ENCODE peak calls at places on chromosomes 16 and 17, in six cellular contexts. K is HTR-8/SVneo, Q is neural progenitor cell, I is amniotic stem cell, S is BE2C, F is nephron progenitor cell. G is an unnamed sample.

GRCh38 chr17:33258291-33258690 is 34.8 kb downstream of the ASIC2 start:
- DNase-seq in Q (no peak), F (no peak), I (no peak), S (no peak), K (no peak), G (no peak)

GRCh38 chr17:2929881-2930533 is 133.4 kb downstream of the OR1D5 start:
- DNase-seq in I (no peak), S (peak), F (peak), K (peak), Q (peak), G (peak)

GRCh38 chr16:12417051-12417818 is 386.5 kb downstream of the CPPED1 start:
- DNase-seq in S (no peak), Q (no peak), F (no peak), K (no peak), I (no peak), G (no peak)

GRCh38 chr16:12231666-12232065 is 255.1 kb downstream of the SNX29 start:
- DNase-seq in F (no peak), Q (no peak), I (peak), K (no peak), S (no peak), G (no peak)

GRCh38 chr17:81832608-81833159 is 407 bp downstream of the MCRIP1 start:
- DNase-seq in Q (no peak), I (no peak), S (no peak), F (no peak), K (peak), G (no peak)

GRCh38 chr17:4582101-4582501 is 2.2 kb upstream of the SMTNL2 start:
- DNase-seq in K (no peak), S (no peak), F (no peak), Q (no peak), I (no peak), G (no peak)

GRCh38 chr17:68302066-68302564 is 10.8 kb downstream of the ARSG start:
- DNase-seq in Q (no peak), F (no peak), I (no peak), S (no peak), K (no peak), G (no peak)

GRCh38 chr16:23650674-23651073 is 9.4 kb downstream of the DCTN5 start:
- DNase-seq in F (no peak), S (no peak), I (no peak), Q (peak), K (no peak), G (no peak)

GRCh38 chr16:28125592-28125991 is 62.1 kb upstream of the GSG1L start:
- DNase-seq in F (no peak), Q (no peak), I (no peak), K (no peak), S (no peak), G (no peak)

GRCh38 chr16:11218324-11218962 is 37.6 kb downstream of the SOCS1 start:
- DNase-seq in S (no peak), K (no peak), I (no peak), Q (no peak), F (no peak), G (no peak)

GRCh38 chr17:73430165-73430680 is 118.4 kb upstream of the CDC42EP4 start:
- DNase-seq in I (no peak), F (no peak), Q (peak), K (no peak), S (no peak), G (no peak)

GRCh38 chr17:37671028-37671812 is 28.0 kb upstream of the DDX52 start:
- DNase-seq in I (no peak), F (no peak), S (no peak), K (no peak), Q (no peak), G (no peak)

GRCh38 chr17:11899494-11899893 is 97.8 kb downstream of the ZNF18 start:
- DNase-seq in Q (peak), I (no peak), F (no peak), S (no peak), K (no peak), G (no peak)

GRCh38 chr16:65547799-65548446 is 426.1 kb upstream of the CDH11 start:
- DNase-seq in I (peak), F (no peak), K (no peak), S (no peak), Q (peak), G (no peak)

GRCh38 chr17:33463887-33464286 is 170.8 kb upstream of the ASIC2 start:
- DNase-seq in S (no peak), Q (no peak), F (no peak), I (no peak), K (no peak), G (no peak)

GRCh38 chr17:62900096-62900495 is 65.9 kb upstream of the TANC2 start:
- DNase-seq in K (no peak), S (no peak), I (no peak), Q (no peak), F (no peak), G (no peak)

GRCh38 chr16:85252461-85252860 is 140.2 kb upstream of the CIBAR2 start:
- DNase-seq in I (no peak), Q (no peak), S (no peak), F (no peak), K (no peak), G (no peak)

GRCh38 chr17:6853764-6854442 is 22.4 kb upstream of the TEKT1 start:
- DNase-seq in S (no peak), Q (peak), I (no peak), K (no peak), F (no peak), G (no peak)

GRCh38 chr17:82754297-82755208 is 2.7 kb downstream of the TBCD start:
- DNase-seq in F (peak), K (no peak), S (no peak), I (no peak), Q (peak), G (no peak)

GRCh38 chr17:49132699-49133364 is at the start of gene B4GALNT2:
- DNase-seq in S (no peak), Q (peak), I (no peak), K (no peak), F (peak), G (no peak)

GRCh38 chr17:74608511-74608910 is 15.0 kb downstream of the CD300E start:
- DNase-seq in K (no peak), S (no peak), Q (no peak), I (no peak), F (no peak), G (no peak)

GRCh38 chr16:51523400-51523799 is 372.3 kb upstream of the SALL1 start:
- DNase-seq in I (no peak), K (no peak), F (no peak), Q (peak), S (no peak), G (no peak)

GRCh38 chr16:88853336-88853941 is 3.3 kb downstream of the GALNS start:
- DNase-seq in S (no peak), K (no peak), Q (no peak), F (no peak), I (no peak), G (no peak)

GRCh38 chr17:80850817-80851216 is 140.8 kb upstream of the CHMP6 start:
- DNase-seq in K (no peak), I (no peak), S (no peak), F (no peak), Q (no peak), G (no peak)

GRCh38 chr17:2688351-2689342 is 22.9 kb downstream of the CLUH start:
- DNase-seq in I (no peak), Q (no peak), K (no peak), S (no peak), F (no peak), G (peak)

GRCh38 chr17:50837980-50838954 is 2.9 kb downstream of the WFIKKN2 start:
- DNase-seq in S (no peak), Q (no peak), I (no peak), K (no peak), F (no peak), G (no peak)

GRCh38 chr16:87222335-87222734 is 94.9 kb downstream of the C16orf95 start:
- DNase-seq in S (no peak), Q (no peak), K (no peak), I (no peak), F (no peak), G (no peak)

GRCh38 chr17:68328676-68329075 is 37.4 kb downstream of the ARSG start:
- DNase-seq in K (no peak), Q (no peak), F (no peak), I (no peak), S (no peak), G (no peak)

GRCh38 chr17:10063730-10064221 is 134.6 kb downstream of the GAS7 start:
- DNase-seq in F (no peak), I (no peak), S (no peak), Q (no peak), K (no peak), G (no peak)

GRCh38 chr17:63436523-63437110 is 9.5 kb downstream of the CYB561 start:
- DNase-seq in S (peak), I (no peak), F (no peak), K (no peak), Q (no peak), G (no peak)

GRCh38 chr16:62298567-62298966 is 262.3 kb upstream of the CDH8 start:
- DNase-seq in F (no peak), Q (peak), K (no peak), S (peak), I (no peak), G (no peak)

G was measured in 8988T.